ENCODE peak calls at places on chromosomes 1 and 21, in four cellular contexts. W is NCI-H2107; Y is stimulated activated CD4-positive, alpha-beta T cell treated with anti-CD3 and anti-CD28 coated beads, Interleukin-4, amount 100 ng/mL, for 1 hour; N is iPS-NIHi11. V is an unnamed sample.

GRCh38 chr1:188367669-188368068 is 1538.9 kb downstream of the PLA2G4A start:
- DNase-seq in W (no peak), Y (no peak), N (no peak), V (no peak)

GRCh38 chr1:22963044-22963677 is 9.5 kb downstream of the LACTBL1 start:
- DNase-seq in W (no peak), Y (no peak), N (no peak), V (no peak)

GRCh38 chr1:116329524-116330341 is 43.3 kb upstream of the ATP1A1 start:
- DNase-seq in N (no peak), Y (no peak), W (no peak), V (no peak)

GRCh38 chr1:221965252-221965651 is 223.4 kb upstream of the DUSP10 start:
- DNase-seq in N (no peak), W (no peak), Y (no peak), V (no peak)

GRCh38 chr1:6971048-6971447 is 185.8 kb downstream of the CAMTA1 start:
- DNase-seq in Y (no peak), W (no peak), N (no peak), V (no peak)

GRCh38 chr21:17711896-17712295 is 99.2 kb upstream of the BTG3 start:
- DNase-seq in W (no peak), N (no peak), Y (no peak), V (no peak)

GRCh38 chr1:28370220-28371010 is 875 bp downstream of the PHACTR4 start:
- DNase-seq in Y (no peak), W (peak), N (peak), V (peak)

GRCh38 chr1:29520571-29521437 is 284.5 kb downstream of the PTPRU start:
- DNase-seq in W (no peak), N (no peak), Y (no peak), V (no peak)

GRCh38 chr1:201408815-201409200 is 9.7 kb upstream of the LAD1 start:
- DNase-seq in W (no peak), N (no peak), Y (no peak), V (no peak)

GRCh38 chr1:235023197-235024044 is 105.2 kb downstream of the TOMM20 start:
- DNase-seq in W (no peak), Y (no peak), N (no peak), V (no peak)

GRCh38 chr1:16231331-16232315 is 5.4 kb downstream of the CPLANE2 start:
- DNase-seq in N (no peak), W (no peak), Y (no peak), V (no peak)

GRCh38 chr1:21350132-21350885 is 60.0 kb upstream of the ECE1 start:
- DNase-seq in W (no peak), N (no peak), Y (no peak), V (no peak)

GRCh38 chr1:97174039-97174704 is 452.6 kb downstream of the PTBP2 start:
- DNase-seq in Y (no peak), W (no peak), N (peak), V (no peak)

GRCh38 chr1:116735246-116735645 is 19.0 kb upstream of the CD2 start:
- DNase-seq in N (no peak), W (no peak), Y (no peak), V (no peak)

GRCh38 chr1:173333581-173333980 is 126.5 kb upstream of the TNFSF4 start:
- DNase-seq in W (no peak), Y (no peak), N (no peak), V (no peak)

GRCh38 chr1:207579436-207579799 is 65.5 kb upstream of the CR1L start:
- DNase-seq in W (peak), Y (no peak), N (peak), V (no peak)

GRCh38 chr1:212950243-212951057 is at the start of gene VASH2:
- DNase-seq in W (peak), N (peak), Y (peak), V (peak)

GRCh38 chr1:231643333-231644237 is 17.0 kb downstream of the DISC1 start:
- DNase-seq in W (peak), Y (no peak), N (no peak), V (no peak)

GRCh38 chr21:39033878-39034589 is 149.2 kb downstream of the PSMG1 start:
- DNase-seq in W (no peak), Y (no peak), N (no peak), V (no peak)

GRCh38 chr1:53069663-53070327 is 7.8 kb downstream of the PODN start:
- DNase-seq in N (no peak), W (no peak), Y (no peak), V (no peak)

GRCh38 chr1:24149854-24150227 is 6.9 kb upstream of the IL22RA1 start:
- DNase-seq in N (no peak), Y (peak), W (no peak), V (peak)

GRCh38 chr1:77031101-77031662 is 163.9 kb downstream of the ST6GALNAC5 start:
- DNase-seq in N (no peak), Y (no peak), W (no peak), V (no peak)

GRCh38 chr1:204094262-204095247 is 21.6 kb downstream of the SOX13 start:
- DNase-seq in W (no peak), Y (no peak), N (peak), V (no peak)

GRCh38 chr1:161215079-161215478 is at the start of gene FCER1G:
- DNase-seq in Y (no peak), W (no peak), N (no peak), V (no peak)

GRCh38 chr1:237619553-237619952 is 271.2 kb downstream of the ZP4 start:
- DNase-seq in N (no peak), W (no peak), Y (no peak), V (no peak)

GRCh38 chr1:12602633-12603024 is 15.4 kb downstream of the DHRS3 start:
- DNase-seq in N (no peak), Y (no peak), W (no peak), V (no peak)

GRCh38 chr1:13819637-13820036 is 119.6 kb downstream of the PRDM2 start:
- DNase-seq in Y (no peak), W (no peak), N (no peak), V (no peak)

GRCh38 chr1:26221094-26221493 is 12.9 kb upstream of the CEP85 start:
- DNase-seq in W (no peak), N (no peak), Y (no peak), V (no peak)

GRCh38 chr1:159441360-159441759 is 1.8 kb downstream of the OR10J1 start:
- DNase-seq in W (no peak), N (no peak), Y (no peak), V (no peak)

GRCh38 chr1:117284408-117285215 is 73.9 kb upstream of the VTCN1 start:
- DNase-seq in Y (no peak), W (peak), N (peak), V (no peak)

GRCh38 chr1:171161431-171161830 is 23.7 kb upstream of the FMO2 start:
- DNase-seq in N (no peak), W (no peak), Y (no peak), V (no peak)

GRCh38 chr1:234861761-234862160 is 251.8 kb upstream of the IRF2BP2 start:
- DNase-seq in Y (no peak), N (no peak), W (no peak), V (no peak)

GRCh38 chr1:29835486-29836273 is 599.4 kb downstream of the PTPRU start:
- DNase-seq in N (no peak), Y (no peak), W (no peak), V (no peak)

GRCh38 chr1:45014403-45015028 is 2.5 kb downstream of the UROD start:
- DNase-seq in W (peak), N (peak), Y (peak), V (peak)

GRCh38 chr1:227759345-227760300 is 24.4 kb downstream of the SNAP47 start:
- DNase-seq in Y (no peak), W (peak), N (peak), V (no peak)

GRCh38 chr1:178065250-178065649 is 28.7 kb upstream of the RASAL2 start:
- DNase-seq in W (no peak), N (no peak), Y (no peak), V (no peak)